ENCODE peak calls at places on chromosomes 4 and X, in nine cellular contexts. Q is nephron progenitor cell, V is lung, K is mucosa of descending colon, N is AG09319, Y is upper lobe of right lung, M is choroid plexus epithelial cell, O is heart left ventricle, X is neural crest cell. U is an unnamed sample.
A peak's percentile ranks its signal among the peaks of the same experiment; 100 is the strongest.

GRCh38 chr4:150078996-150079581 is 844 bp downstream of the DCLK2 start:
- DNase-seq in Y (peak; percentile 67), O (peak; percentile 29), N (no peak), M (peak; percentile 25), Q (peak; percentile 42), K (peak; percentile 35), V (peak; percentile 31), X (peak; percentile 35), U (peak; percentile 24)

GRCh38 chrX:149365061-149365460 is 140.0 kb downstream of the IDS start:
- DNase-seq in Y (no peak), M (peak; percentile 8), O (no peak), N (no peak), X (no peak), Q (no peak), V (no peak), K (no peak), U (no peak)

GRCh38 chr4:100146756-100147155 is 43.5 kb downstream of the DDIT4L start:
- DNase-seq in N (no peak), Q (no peak), M (no peak), X (no peak), K (no peak), O (no peak), Y (no peak), V (no peak), U (no peak)

GRCh38 chr4:26071688-26072087 is 157.7 kb downstream of the SMIM20 start:
- DNase-seq in N (no peak), V (no peak), Q (no peak), X (no peak), M (no peak), O (no peak), K (no peak), Y (no peak), U (no peak)

GRCh38 chr4:187042251-187042650 is 318.6 kb upstream of the FAT1 start:
- DNase-seq in X (no peak), K (no peak), N (no peak), Q (no peak), O (no peak), V (no peak), M (no peak), Y (no peak), U (no peak)

GRCh38 chr4:11635336-11635735 is 206.6 kb upstream of the HS3ST1 start:
- DNase-seq in X (no peak), Q (no peak), N (no peak), K (no peak), O (no peak), Y (no peak), M (peak; percentile 89), V (no peak), U (no peak)

GRCh38 chrX:110745288-110745687 is 50.3 kb downstream of the CHRDL1 start:
- DNase-seq in X (no peak), Y (no peak), Q (peak; percentile 26), V (no peak), O (no peak), N (no peak), M (no peak), K (no peak), U (no peak)

GRCh38 chrX:155745792-155746191 is 133.0 kb upstream of the TMLHE start:
- DNase-seq in M (peak; percentile 30), N (no peak), X (no peak), Q (no peak), O (no peak), V (no peak), K (peak; percentile 78), Y (no peak), U (peak; percentile 1)

GRCh38 chr4:54228563-54229501 is at the start of gene PDGFRA:
- DNase-seq in Y (no peak), K (no peak), Q (peak; percentile 49), N (peak; percentile 97), X (no peak), V (peak; percentile 47), O (peak; percentile 75), M (peak; percentile 95), U (peak; percentile 98)

GRCh38 chr4:128427832-128428366 is 140.3 kb upstream of the PGRMC2 start:
- DNase-seq in V (peak; percentile 66), M (peak; percentile 90), N (peak; percentile 32), X (no peak), K (peak; percentile 53), O (peak; percentile 22), Q (no peak), Y (peak; percentile 70), U (peak; percentile 79)

GRCh38 chrX:137916090-137916746 is 350.3 kb downstream of the ZIC3 start:
- DNase-seq in V (no peak), M (no peak), Y (no peak), X (no peak), O (no peak), N (no peak), Q (no peak), K (no peak), U (no peak)
- TF ChIP-seq CTCF in V (no peak), M (no peak), Y (no peak), X (no peak), O (no peak), N (no peak), Q (no peak), K (no peak), U (no peak)

GRCh38 chr4:153781717-153782416 is 7.0 kb downstream of the SFRP2 start:
- DNase-seq in V (no peak), N (peak; percentile 81), M (peak; percentile 60), O (no peak), Q (no peak), K (no peak), Y (no peak), X (no peak), U (peak; percentile 73)
- TF ChIP-seq CTCF in V (no peak), N (peak; percentile 8), M (peak; percentile 8), O (no peak), Q (no peak), K (no peak), Y (no peak), X (no peak), U (no peak)

GRCh38 chrX:105063743-105064142 is 156.8 kb downstream of the TEX13A start:
- DNase-seq in M (no peak), N (no peak), V (no peak), Q (no peak), K (no peak), O (no peak), X (no peak), Y (no peak), U (no peak)
- TF ChIP-seq CTCF in M (no peak), N (no peak), V (no peak), Q (no peak), K (no peak), O (no peak), X (no peak), Y (no peak), U (no peak)

GRCh38 chr4:22676058-22676457 is 16.7 kb upstream of the GBA3 start:
- DNase-seq in O (no peak), Y (no peak), M (no peak), V (no peak), Q (no peak), X (no peak), N (no peak), K (no peak), U (no peak)
- TF ChIP-seq CTCF in O (no peak), Y (no peak), M (no peak), V (no peak), Q (no peak), X (no peak), N (no peak), K (no peak), U (no peak)

DNA sequence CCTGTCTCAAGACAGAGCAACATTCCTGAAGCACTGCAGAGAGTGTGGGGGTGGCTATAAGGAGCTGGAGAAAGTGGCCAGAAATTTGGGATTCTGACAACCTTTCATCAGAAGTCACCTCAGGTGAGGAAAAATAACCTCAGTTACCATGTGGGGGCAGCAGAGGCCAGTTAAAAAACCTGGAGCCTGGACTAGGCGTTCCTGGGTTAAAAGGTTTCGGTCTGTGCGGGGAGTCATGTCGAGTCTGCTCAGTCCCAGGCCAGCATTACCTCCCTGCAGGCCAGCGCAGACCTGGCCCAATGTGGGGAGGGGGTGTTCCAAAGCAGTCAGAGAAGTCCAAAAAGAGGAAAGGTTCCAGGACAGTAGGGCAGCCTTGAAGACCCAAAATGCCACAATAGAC is 10.9 kb upstream of the NALF2 start:
- DNase-seq in X (peak; percentile 51), Q (peak; percentile 61), N (no peak), Y (no peak), V (no peak), M (peak; percentile 7), O (peak; percentile 26), K (peak; percentile 49), U (no peak)
- TF ChIP-seq CTCF in X (peak; percentile 60), Q (peak; percentile 21), N (peak; percentile 28), Y (no peak), V (no peak), M (peak; percentile 51), O (peak; percentile 46), K (no peak), U (peak; percentile 10)

DNA sequence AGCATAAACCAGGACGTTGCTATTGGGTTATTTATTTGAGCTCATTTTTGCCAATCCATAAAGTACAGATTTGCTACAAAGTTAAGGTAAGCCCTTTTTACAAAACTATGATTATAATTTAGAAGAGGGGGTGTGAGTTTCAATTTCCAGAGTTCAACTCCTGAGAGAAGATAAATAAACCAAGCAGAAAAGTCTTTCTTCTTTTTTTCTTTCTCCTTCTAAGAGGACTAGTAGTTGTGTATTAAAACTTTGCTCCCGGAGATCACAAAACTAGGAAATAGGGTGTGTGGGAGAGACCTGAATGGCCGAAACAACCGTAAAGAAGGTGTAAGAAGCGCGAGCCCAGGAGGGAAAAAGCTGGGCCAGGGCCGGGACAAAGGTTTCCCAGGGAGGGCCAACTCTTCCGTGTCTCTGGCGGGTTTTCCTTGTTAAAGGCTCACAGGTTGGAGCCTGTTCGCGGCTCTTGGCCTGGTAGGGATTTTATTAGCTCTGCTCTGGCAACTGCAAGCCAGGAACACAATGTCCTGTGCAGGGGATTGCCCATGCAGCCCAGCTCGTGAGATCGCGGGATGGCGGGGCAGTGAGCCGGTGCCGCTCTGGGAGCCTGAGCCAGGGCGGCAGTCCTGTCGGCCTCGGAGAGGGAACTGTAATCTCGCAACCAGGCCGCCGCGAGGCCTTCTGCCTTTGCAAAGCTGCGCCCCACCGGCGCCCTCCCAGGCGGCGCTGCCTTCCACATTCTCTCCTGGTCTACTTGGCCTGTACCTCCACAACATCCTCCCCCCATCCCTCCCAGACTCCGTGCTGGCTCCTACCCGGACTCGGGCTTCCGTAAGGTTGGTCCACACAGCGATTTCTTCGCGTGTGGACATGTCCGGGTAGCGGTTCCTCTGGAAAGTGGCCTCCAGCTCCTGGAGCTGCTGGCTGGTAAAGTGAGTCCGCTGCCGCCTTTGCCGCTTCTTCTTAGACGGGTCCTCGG is 2.2 kb downstream of the PITX2 start:
- DNase-seq in O (no peak), K (peak; percentile 63), N (no peak), V (no peak), Y (no peak), M (peak; percentile 28), Q (peak; percentile 76), X (peak; percentile 63), U (peak; percentile 29)
- TF ChIP-seq CTCF in O (no peak), K (no peak), N (no peak), V (no peak), Y (no peak), M (peak; percentile 22), Q (no peak), X (peak; percentile 30), U (no peak)

GRCh38 chr4:107688421-107688820 is 31.6 kb downstream of the PAPSS1 start:
- DNase-seq in K (no peak), O (no peak), M (no peak), V (no peak), N (no peak), Y (no peak), Q (no peak), X (no peak), U (no peak)
- TF ChIP-seq CTCF in K (no peak), O (no peak), M (no peak), V (no peak), N (no peak), Y (no peak), Q (no peak), X (no peak), U (no peak)